ENCODE peak calls at places on chromosome 22, in eight cellular contexts. B is SK-N-SH; J is stimulated activated CD4-positive, alpha-beta T cell treated with anti-CD3 and anti-CD28 coated beads, Interleukin-4, amount 100 ng/mL, for 48 hours; O is head of caudate nucleus; I is A172; T is germinal center; G is ACHN; A is fibroblast of lung. N is an unnamed sample.

GRCh38 chr22:19554834-19555404 is 30.7 kb upstream of the CLDN5 start:
- DNase-seq in B (peak; percentile 40), J (no peak), O (no peak), I (peak; percentile 28), T (no peak), G (peak; percentile 32), A (peak; percentile 10), N (no peak)

GRCh38 chr22:27132400-27132799 is 475.0 kb downstream of the MIAT start:
- DNase-seq in B (no peak), J (no peak), O (no peak), I (no peak), T (no peak), G (no peak), A (no peak), N (no peak)

GRCh38 chr22:45284705-45285305 is at the start of gene UPK3A:
- DNase-seq in B (peak; percentile 77), J (peak; percentile 42), O (peak; percentile 46), I (no peak), T (peak; percentile 85), G (peak; percentile 70), A (no peak), N (no peak)

GRCh38 chr22:20380486-20380885 is 13.5 kb upstream of the ZNF74 start:
- DNase-seq in B (no peak), J (no peak), O (no peak), I (no peak), T (no peak), G (no peak), A (no peak), N (no peak)

GRCh38 chr22:37062366-37062655 is 10.8 kb downstream of the KCTD17 start:
- DNase-seq in B (no peak), J (no peak), O (peak; percentile 62), I (no peak), T (no peak), G (no peak), A (no peak), N (no peak)

GRCh38 chr22:20032407-20032991 is 11.6 kb downstream of the TANGO2 start:
- DNase-seq in B (no peak), J (no peak), O (no peak), I (no peak), T (no peak), G (no peak), A (no peak), N (no peak)

GRCh38 chr22:49004484-49005399 is 822.9 kb downstream of the BRD1 start:
- DNase-seq in B (no peak), J (no peak), O (no peak), I (no peak), T (no peak), G (no peak), A (no peak), N (no peak)

GRCh38 chr22:50688448-50688847 is 15.8 kb downstream of the SHANK3 start:
- DNase-seq in B (no peak), J (no peak), O (no peak), I (no peak), T (no peak), G (no peak), A (no peak), N (no peak)

GRCh38 chr22:32644252-32645100 is 157.0 kb upstream of the TIMP3 start:
- DNase-seq in B (no peak), J (no peak), O (no peak), I (peak; percentile 74), T (no peak), G (no peak), A (peak; percentile 48), N (no peak)